ENCODE peak calls at places on chromosomes 7 and 10, in four cellular contexts. S is fibroblast of the aortic adventitia, K is coronary artery, L is OCI-LY7. J is an unnamed sample.

GRCh38 chr10:107425844-107426553 is 261.5 kb upstream of the SORCS1 start:
- DNase-seq in S (peak; percentile 2), K (no peak), L (no peak), J (no peak)

GRCh38 chr7:104106106-104106505 is 101.7 kb downstream of the ORC5 start:
- DNase-seq in L (no peak), K (no peak), S (peak; percentile 46), J (no peak)

GRCh38 chr7:10889266-10889898 is 84.3 kb upstream of the PHF14 start:
- DNase-seq in L (peak; percentile 69), K (no peak), S (peak; percentile 49), J (no peak)

GRCh38 chr7:112162161-112163020 is 43.8 kb downstream of the DOCK4 start:
- DNase-seq in S (peak; percentile 59), K (no peak), L (no peak), J (no peak)

GRCh38 chr7:116222501-116222900 is 12.2 kb downstream of the TES start:
- DNase-seq in S (no peak), K (no peak), L (no peak), J (no peak)

GRCh38 chr10:132669208-132669861 is 116.6 kb downstream of the NKX6-2 start:
- DNase-seq in K (no peak), S (no peak), L (no peak), J (no peak)

GRCh38 chr7:131556055-131556911 is at the start of gene PODXL:
- DNase-seq in K (peak; percentile 78), L (peak; percentile 50), S (peak; percentile 39), J (peak; percentile 77)

GRCh38 chr10:130231211-130231850 is 95.1 kb downstream of the GLRX3 start:
- DNase-seq in L (no peak), S (no peak), K (peak; percentile 69), J (no peak)

GRCh38 chr7:30800785-30801252 is 29.6 kb downstream of the MINDY4 start:
- DNase-seq in K (no peak), L (peak; percentile 73), S (peak; percentile 90), J (no peak)

GRCh38 chr10:33743429-33743857 is 409.0 kb upstream of the NRP1 start:
- DNase-seq in L (no peak), K (no peak), S (no peak), J (no peak)

GRCh38 chr7:100884741-100885439 is 4.6 kb downstream of the UFSP1 start:
- DNase-seq in K (no peak), L (no peak), S (no peak), J (no peak)

GRCh38 chr10:100873825-100874326 is 38.9 kb upstream of the SLF2 start:
- DNase-seq in L (no peak), K (no peak), S (no peak), J (no peak)

GRCh38 chr10:59240581-59241183 is 64.2 kb downstream of the PHYHIPL start:
- DNase-seq in K (no peak), S (peak; percentile 77), L (peak; percentile 16), J (no peak)

GRCh38 chr7:66258409-66258808 is 53.3 kb downstream of the TPST1 start:
- DNase-seq in K (no peak), L (no peak), S (peak; percentile 74), J (no peak)

GRCh38 chr10:114239994-114240345 is 916 bp downstream of the VWA2 start:
- DNase-seq in L (no peak), K (no peak), S (no peak), J (no peak)

GRCh38 chr10:26384600-26384999 is 53.5 kb upstream of the APBB1IP start:
- DNase-seq in S (no peak), L (no peak), K (no peak), J (no peak)

GRCh38 chr10:98096316-98096715 is 38.1 kb upstream of the R3HCC1L start:
- DNase-seq in L (no peak), K (no peak), S (no peak), J (no peak)
- TF ChIP-seq CTCF in L (no peak), K (no peak), S (no peak), J (no peak)

DNA sequence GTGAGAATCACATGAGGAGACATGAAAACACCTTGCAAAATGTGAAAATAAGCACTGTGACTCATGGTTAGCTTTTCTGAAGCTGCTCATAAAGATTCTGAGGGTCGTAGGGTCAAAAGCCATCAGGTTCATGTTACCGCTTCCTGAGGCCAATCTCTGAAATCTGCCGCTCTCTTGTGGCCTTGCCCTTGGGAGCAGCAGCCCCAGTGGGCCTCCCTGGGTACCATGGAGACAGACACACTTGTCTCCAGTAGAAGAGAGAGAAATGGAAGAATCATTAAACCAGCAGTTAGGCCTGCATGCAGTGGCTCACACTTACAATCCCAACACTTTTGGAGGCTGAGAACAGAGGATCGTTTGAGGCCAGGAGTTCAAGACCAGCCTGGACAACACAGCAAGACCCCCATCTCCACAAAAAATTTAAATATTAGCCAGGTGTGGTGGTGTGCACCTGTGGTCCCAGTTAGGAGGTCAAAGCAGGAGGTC is 42.8 kb downstream of the NIPSNAP2 start:
- DNase-seq in L (no peak), K (no peak), S (no peak), J (no peak)
- TF ChIP-seq CTCF in L (no peak), K (no peak), S (no peak), J (no peak)

GRCh38 chr7:27305854-27306253 is 63.3 kb downstream of the EVX1 start:
- DNase-seq in K (no peak), S (no peak), L (no peak), J (no peak)

GRCh38 chr7:27300401-27300800 is 57.8 kb downstream of the EVX1 start:
- DNase-seq in S (peak; percentile 6), K (no peak), L (no peak), J (no peak)

GRCh38 chr7:27303021-27303420 is 60.4 kb downstream of the EVX1 start:
- DNase-seq in S (peak; percentile 2), K (no peak), L (no peak), J (no peak)

DNA sequence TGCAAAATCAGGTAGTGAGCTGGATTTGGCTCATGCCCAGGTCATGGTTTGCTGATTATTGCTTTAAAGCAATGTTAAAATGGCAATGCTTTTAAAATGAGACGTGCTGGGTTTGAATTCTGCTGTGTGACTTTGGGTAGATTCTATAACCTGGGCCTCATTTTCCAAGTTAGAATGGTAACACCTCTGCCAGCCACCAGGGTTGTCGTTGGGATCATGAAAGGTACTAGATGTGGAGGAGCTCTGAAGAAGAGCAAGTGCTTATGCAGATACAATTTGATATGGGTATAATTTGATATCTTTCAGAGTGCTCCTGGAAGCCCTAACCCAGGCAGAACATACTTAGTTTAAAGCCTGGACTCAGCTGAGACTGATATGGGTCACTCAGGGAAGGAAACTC is 60.0 kb downstream of the EVX1 start:
- DNase-seq in S (no peak), L (no peak), K (no peak), J (no peak)
- TF ChIP-seq CTCF in S (no peak), L (no peak), K (no peak), J (peak; percentile 24)

DNA sequence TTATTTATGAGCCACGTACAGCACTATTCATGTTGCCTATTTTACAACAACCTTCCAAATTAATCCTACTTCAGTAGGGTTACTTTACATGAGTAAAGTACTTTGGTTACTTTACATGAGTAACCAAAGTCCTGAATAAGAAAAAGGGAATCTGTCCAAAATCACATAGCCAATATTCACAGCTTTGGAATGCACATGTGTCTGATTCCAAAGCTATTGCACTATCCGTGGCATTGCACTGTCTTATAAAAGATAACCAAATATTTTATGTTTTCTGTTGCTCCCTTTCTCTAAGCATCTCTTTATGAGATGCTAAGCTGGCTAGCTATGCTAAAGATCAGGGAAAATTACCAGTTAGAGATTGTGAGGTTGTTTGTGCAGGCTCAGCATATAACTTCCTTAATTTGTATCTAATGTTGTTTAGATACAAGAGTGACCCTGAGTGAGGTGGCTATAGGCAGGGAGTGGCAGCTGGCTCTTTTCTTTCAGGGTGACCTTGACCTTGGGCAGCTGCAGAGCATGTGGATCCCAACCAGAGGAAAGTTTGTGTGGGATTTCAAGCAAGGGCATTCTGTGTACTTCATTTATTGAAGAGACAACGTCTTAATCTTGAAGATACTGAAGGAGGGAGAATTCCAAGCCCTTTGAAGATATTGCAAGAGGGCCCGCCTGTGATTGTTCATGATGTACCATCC is 366.1 kb upstream of the ANKRD30A start:
- DNase-seq in S (peak; percentile 95), L (no peak), K (no peak), J (no peak)
- TF ChIP-seq CTCF in S (no peak), L (no peak), K (no peak), J (no peak)

GRCh38 chr10:45640941-45641340 is 31.6 kb downstream of the ZFAND4 start:
- DNase-seq in K (no peak), S (no peak), L (no peak), J (no peak)

GRCh38 chr10:45646384-45647050 is 26.1 kb downstream of the ZFAND4 start:
- DNase-seq in K (no peak), S (no peak), L (no peak), J (no peak)

GRCh38 chr10:45640049-45640448 is 32.5 kb downstream of the ZFAND4 start:
- DNase-seq in S (no peak), K (no peak), L (no peak), J (no peak)

GRCh38 chr10:45647118-45647517 is 25.5 kb downstream of the ZFAND4 start:
- DNase-seq in S (no peak), K (no peak), L (no peak), J (no peak)

DNA sequence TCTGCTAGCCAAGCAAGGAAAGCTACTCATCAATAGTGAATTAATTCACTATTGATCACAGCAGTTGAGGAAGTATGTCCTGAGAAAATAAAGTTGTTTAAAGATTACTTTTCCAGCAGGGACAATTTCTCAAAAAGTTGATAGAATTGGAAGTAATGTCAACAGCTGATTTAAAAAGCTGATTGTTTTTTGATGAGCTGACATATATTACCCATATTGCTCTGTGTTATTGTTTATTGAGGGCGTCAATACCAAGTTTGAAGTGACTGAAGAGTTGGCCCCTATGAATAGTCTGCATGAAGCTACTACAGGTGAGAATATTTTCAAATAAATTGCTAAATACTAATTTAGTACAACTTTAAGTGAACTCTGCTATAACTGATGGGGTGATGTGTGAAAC is 28.0 kb downstream of the ZFAND4 start:
- DNase-seq in K (no peak), L (no peak), S (no peak), J (no peak)
- TF ChIP-seq CTCF in K (no peak), L (no peak), S (no peak), J (no peak)

GRCh38 chr7:36677769-36678435 is 46.4 kb downstream of the AOAH start:
- DNase-seq in K (no peak), S (no peak), L (no peak), J (no peak)

GRCh38 chr7:36683111-36683510 is 41.2 kb downstream of the AOAH start:
- DNase-seq in S (peak; percentile 49), K (no peak), L (no peak), J (no peak)

GRCh38 chr7:36684951-36685350 is 39.3 kb downstream of the AOAH start:
- DNase-seq in L (no peak), S (no peak), K (no peak), J (no peak)

GRCh38 chr7:36683695-36684357 is 40.5 kb downstream of the AOAH start:
- DNase-seq in L (no peak), K (no peak), S (peak; percentile 68), J (no peak)

GRCh38 chr7:36682102-36682501 is 42.2 kb downstream of the AOAH start:
- DNase-seq in K (no peak), S (no peak), L (no peak), J (no peak)
- TF ChIP-seq CTCF in K (no peak), S (no peak), L (no peak), J (no peak)